ENCODE peak calls at places on chromosomes 13 and 19, in eight cellular contexts. A is left ventricle myocardium inferior, R is heart right ventricle, Q is heart left ventricle, K is fibroblast of lung, S is AG04450, L is kidney epithelial cell, V is neural progenitor cell. H is an unnamed sample.

GRCh38 chr19:39133431-39134270 is 8.1 kb downstream of the PAK4 start:
- DNase-seq in A (no peak), R (no peak), Q (no peak), K (no peak), S (no peak), L (no peak), V (peak; percentile 54), H (no peak)

GRCh38 chr13:110663044-110663443 is 42.9 kb downstream of the CARS2 start:
- DNase-seq in A (no peak), R (no peak), Q (no peak), K (no peak), S (no peak), L (no peak), V (no peak), H (no peak)

GRCh38 chr19:8487137-8487851 is 15.1 kb downstream of the PRAM1 start:
- DNase-seq in A (no peak), R (no peak), Q (peak; percentile 48), K (no peak), S (no peak), L (no peak), V (no peak), H (no peak)

GRCh38 chr19:40718774-40719391 is 2.0 kb downstream of the ITPKC start:
- DNase-seq in A (peak; percentile 52), R (peak; percentile 52), Q (peak; percentile 40), K (peak; percentile 54), S (no peak), L (no peak), V (peak; percentile 46), H (peak; percentile 49)

GRCh38 chr13:91323349-91323748 is 24.1 kb upstream of the MIR17HG start:
- DNase-seq in A (no peak), R (no peak), Q (no peak), K (no peak), S (no peak), L (no peak), V (no peak), H (no peak)

GRCh38 chr13:106246237-106246636 is 289.2 kb downstream of the EFNB2 start:
- DNase-seq in A (no peak), R (no peak), Q (no peak), K (no peak), S (no peak), L (no peak), V (peak; percentile 29), H (no peak)

GRCh38 chr13:38657191-38657590 is 29.7 kb upstream of the FREM2 start:
- DNase-seq in A (no peak), R (no peak), Q (no peak), K (peak; percentile 64), S (no peak), L (no peak), V (no peak), H (no peak)

GRCh38 chr13:73248711-73249580 is 190.1 kb downstream of the KLF5 start:
- DNase-seq in A (no peak), R (no peak), Q (no peak), K (peak; percentile 39), S (peak; percentile 26), L (peak; percentile 38), V (no peak), H (no peak)

GRCh38 chr13:27406178-27406939 is 18.1 kb upstream of the GTF3A start:
- DNase-seq in A (no peak), R (no peak), Q (no peak), K (peak; percentile 43), S (no peak), L (no peak), V (peak; percentile 31), H (no peak)

GRCh38 chr19:49073514-49074378 is 1.2 kb upstream of the KCNA7 start:
- DNase-seq in A (no peak), R (no peak), Q (no peak), K (no peak), S (no peak), L (no peak), V (peak; percentile 60), H (no peak)

GRCh38 chr13:40472427-40473220 is 193.8 kb downstream of the FOXO1 start:
- DNase-seq in A (no peak), R (no peak), Q (no peak), K (no peak), S (no peak), L (no peak), V (no peak), H (no peak)

GRCh38 chr19:43784981-43785808 is 4.4 kb upstream of the KCNN4 start:
- DNase-seq in A (no peak), R (peak; percentile 50), Q (peak; percentile 45), K (peak; percentile 60), S (peak; percentile 29), L (no peak), V (peak; percentile 86), H (no peak)

GRCh38 chr13:26971990-26972888 is 199.4 kb downstream of the USP12 start:
- DNase-seq in A (no peak), R (no peak), Q (no peak), K (no peak), S (no peak), L (no peak), V (peak; percentile 58), H (peak; percentile 27)

GRCh38 chr19:38290631-38291147 is 13.4 kb upstream of the C19orf33 start:
- DNase-seq in A (no peak), R (no peak), Q (no peak), K (peak; percentile 91), S (peak; percentile 86), L (peak; percentile 90), V (no peak), H (no peak)

GRCh38 chr19:14091086-14091884 is 734 bp upstream of the SAMD1 start:
- DNase-seq in A (no peak), R (peak; percentile 56), Q (no peak), K (peak; percentile 67), S (no peak), L (no peak), V (no peak), H (peak; percentile 84)

GRCh38 chr19:31770220-31770619 is 421.0 kb upstream of the TSHZ3 start:
- DNase-seq in A (no peak), R (no peak), Q (no peak), K (no peak), S (no peak), L (no peak), V (no peak), H (no peak)

GRCh38 chr13:110648848-110649421 is 33.6 kb downstream of the NAXD start:
- DNase-seq in A (no peak), R (no peak), Q (no peak), K (no peak), S (no peak), L (no peak), V (peak; percentile 50), H (no peak)

GRCh38 chr13:27128825-27129627 is 42.6 kb downstream of the USP12 start:
- DNase-seq in A (no peak), R (no peak), Q (no peak), K (peak; percentile 27), S (no peak), L (no peak), V (no peak), H (no peak)

GRCh38 chr13:75704942-75705320 is 68.8 kb downstream of the LMO7 start:
- DNase-seq in A (no peak), R (no peak), Q (no peak), K (no peak), S (no peak), L (no peak), V (no peak), H (no peak)

GRCh38 chr13:45786293-45786920 is 65.1 kb downstream of the SIAH3 start:
- DNase-seq in A (no peak), R (peak; percentile 16), Q (no peak), K (no peak), S (no peak), L (no peak), V (no peak), H (no peak)

GRCh38 chr19:13401388-13401787 is 104.9 kb downstream of the CACNA1A start:
- DNase-seq in A (no peak), R (no peak), Q (no peak), K (peak; percentile 60), S (no peak), L (no peak), V (no peak), H (no peak)

GRCh38 chr19:17448190-17448967 is at the start of gene TMEM221:
- DNase-seq in A (peak; percentile 47), R (peak; percentile 42), Q (peak; percentile 41), K (peak; percentile 16), S (no peak), L (no peak), V (peak; percentile 83), H (peak; percentile 41)

GRCh38 chr19:17450264-17451075 is 2.0 kb upstream of the TMEM221 start:
- DNase-seq in A (no peak), R (no peak), Q (no peak), K (no peak), S (no peak), L (peak; percentile 54), V (no peak), H (peak; percentile 35)

GRCh38 chr19:17454579-17454978 is 6.1 kb upstream of the TMEM221 start:
- DNase-seq in A (no peak), R (no peak), Q (no peak), K (no peak), S (no peak), L (no peak), V (peak; percentile 62), H (no peak)

GRCh38 chr19:17455308-17455707 is 5.4 kb downstream of the NXNL1 start:
- DNase-seq in A (no peak), R (no peak), Q (no peak), K (no peak), S (no peak), L (no peak), V (no peak), H (no peak)

GRCh38 chr19:17451820-17452219 is 3.4 kb upstream of the TMEM221 start:
- DNase-seq in A (no peak), R (no peak), Q (no peak), K (no peak), S (no peak), L (no peak), V (no peak), H (no peak)
- H3K27me3 ChIP-seq in A (peaks cover 81% of the 10 kb centered on the region), R (peaks cover 37% of the 10 kb centered on the region), Q (peaks cover 46% of the 10 kb centered on the region), K (peaks cover 20% of the 10 kb centered on the region), S (peaks cover 43% of the 10 kb centered on the region), L (peaks cover 47% of the 10 kb centered on the region), V (peaks cover 68% of the 10 kb centered on the region), H (no peaks in the 10 kb centered on the region)

GRCh38 chr19:42178791-42179500 is 38.5 kb downstream of the DEDD2 start:
- DNase-seq in A (no peak), R (no peak), Q (no peak), K (no peak), S (no peak), L (no peak), V (no peak), H (no peak)
- H3K27me3 ChIP-seq in A (peaks cover 92% of the 10 kb centered on the region), R (peaks cover 82% of the 10 kb centered on the region), Q (peaks cover 60% of the 10 kb centered on the region), K (peaks cover 56% of the 10 kb centered on the region), S (peaks cover 65% of the 10 kb centered on the region), L (peaks cover 56% of the 10 kb centered on the region), V (peaks cover 95% of the 10 kb centered on the region), H (peaks cover 8% of the 10 kb centered on the region)

GRCh38 chr13:87678353-87678752 is 7.2 kb downstream of the SLITRK5 start:
- DNase-seq in A (no peak), R (no peak), Q (no peak), K (no peak), S (no peak), L (no peak), V (no peak), H (no peak)
- H3K27me3 ChIP-seq in A (peaks cover 61% of the 10 kb centered on the region), R (peaks cover 48% of the 10 kb centered on the region), Q (peaks cover 54% of the 10 kb centered on the region), K (peaks cover 10% of the 10 kb centered on the region), S (peaks cover 20% of the 10 kb centered on the region), L (peaks cover 46% of the 10 kb centered on the region), V (peaks cover 88% of the 10 kb centered on the region), H (no peaks in the 10 kb centered on the region)

DNA sequence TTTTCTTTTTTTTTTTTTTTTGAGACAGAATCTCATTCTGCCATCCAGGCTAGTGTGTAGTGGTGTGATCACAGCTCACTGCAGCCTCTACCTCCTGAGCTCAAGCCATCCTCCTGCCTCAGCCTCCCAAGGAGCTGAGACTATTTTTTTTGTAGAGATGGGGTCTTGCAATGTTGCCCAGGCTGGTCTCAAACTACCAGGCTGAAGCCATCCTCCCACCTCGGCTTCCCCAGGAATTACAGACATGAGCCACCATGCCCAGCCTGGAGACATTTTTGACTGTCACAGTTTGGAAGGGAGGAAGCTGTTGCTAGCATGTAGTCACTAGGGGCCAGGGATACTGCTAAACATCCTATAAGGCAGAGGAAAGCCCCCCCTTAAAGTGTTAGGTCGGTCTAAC is 23.9 kb downstream of the ZIC5 start:
- DNase-seq in A (no peak), R (no peak), Q (no peak), K (no peak), S (no peak), L (no peak), V (no peak), H (no peak)
- H3K27me3 ChIP-seq in A (peaks cover 98% of the 10 kb centered on the region), R (peaks cover 92% of the 10 kb centered on the region), Q (peaks cover 59% of the 10 kb centered on the region), K (peaks cover 11% of the 10 kb centered on the region), S (peaks cover 20% of the 10 kb centered on the region), L (peaks cover 29% of the 10 kb centered on the region), V (no peaks in the 10 kb centered on the region), H (no peaks in the 10 kb centered on the region)

H was measured in GM06990.